ENCODE peak calls at places on chromosomes 7 and 10, in six cellular contexts. P is HepG2, M is GM12878, J is SK-N-SH, L is H1, X is K562. W is an unnamed sample.

GRCh38 chr10:9957352-9957751 is 1060.3 kb upstream of the CELF2 start:
- DNase-seq in J (no peak), L (no peak), X (no peak), P (no peak), M (no peak), W (no peak)

GRCh38 chr7:95432606-95433005 is 2.2 kb downstream of the PON2 start:
- DNase-seq in J (no peak), L (no peak), P (no peak), M (no peak), X (no peak), W (no peak)

GRCh38 chr7:90187507-90188050 is 24.0 kb upstream of the STEAP2 start:
- DNase-seq in J (no peak), M (no peak), X (no peak), P (no peak), L (no peak), W (no peak)

GRCh38 chr10:60384708-60385398 is 4.8 kb downstream of the ANK3 start:
- DNase-seq in L (no peak), P (no peak), M (no peak), X (no peak), J (no peak), W (no peak)

GRCh38 chr7:138077809-138078208 is 1.6 kb downstream of the AKR1D1 start:
- DNase-seq in J (no peak), P (no peak), L (no peak), M (no peak), X (no peak), W (no peak)

GRCh38 chr10:86102446-86102845 is 264.1 kb downstream of the GRID1 start:
- DNase-seq in M (no peak), P (no peak), J (peak; percentile 39), X (no peak), L (no peak), W (no peak)

GRCh38 chr7:66810716-66811115 is 70.2 kb downstream of the RABGEF1 start:
- DNase-seq in M (no peak), P (no peak), X (no peak), L (no peak), J (no peak), W (no peak)

GRCh38 chr7:94975316-94975715 is 67.9 kb downstream of the PPP1R9A start:
- DNase-seq in P (peak; percentile 11), M (no peak), L (no peak), J (no peak), X (no peak), W (no peak)

GRCh38 chr7:131826960-131827359 is 270.5 kb upstream of the PODXL start:
- DNase-seq in M (no peak), L (no peak), P (no peak), J (no peak), X (no peak), W (no peak)

GRCh38 chr10:44180321-44181154 is 204.4 kb downstream of the CXCL12 start:
- DNase-seq in L (no peak), P (no peak), M (no peak), J (no peak), X (no peak), W (no peak)

GRCh38 chr7:150444674-150445365 is 5.6 kb upstream of the GIMAP8 start:
- DNase-seq in X (no peak), M (no peak), L (no peak), P (no peak), J (no peak), W (no peak)

GRCh38 chr7:2336626-2337025 is 18.0 kb upstream of the EIF3B start:
- DNase-seq in J (no peak), X (no peak), M (no peak), P (no peak), L (no peak), W (no peak)

GRCh38 chr10:95355241-95355779 is 64.5 kb upstream of the PDLIM1 start:
- DNase-seq in X (no peak), L (no peak), J (no peak), P (peak; percentile 74), M (no peak), W (no peak)

GRCh38 chr10:32795598-32796183 is 162.3 kb downstream of the ITGB1 start:
- DNase-seq in J (peak; percentile 32), L (no peak), P (peak; percentile 13), M (peak; percentile 4), X (peak; percentile 15), W (peak; percentile 2)

GRCh38 chr10:79285315-79286185 is 61.7 kb upstream of the PPIF start:
- DNase-seq in M (peak; percentile 91), J (no peak), L (no peak), X (no peak), P (no peak), W (no peak)

GRCh38 chr7:98458090-98458875 is 57.4 kb upstream of the BAIAP2L1 start:
- DNase-seq in L (no peak), X (peak; percentile 78), J (no peak), P (no peak), M (no peak), W (no peak)

GRCh38 chr7:48337012-48337621 is 165.9 kb downstream of the ABCA13 start:
- DNase-seq in P (peak; percentile 10), M (no peak), J (peak; percentile 14), L (no peak), X (no peak), W (peak; percentile 60)

GRCh38 chr10:95201736-95202135 is 7.7 kb downstream of the ACSM6 start:
- DNase-seq in P (peak; percentile 14), J (no peak), L (no peak), M (no peak), X (no peak), W (no peak)

GRCh38 chr7:56074371-56074791 is 10.3 kb downstream of the SUMF2 start:
- DNase-seq in P (peak; percentile 68), M (no peak), J (peak; percentile 88), L (peak; percentile 94), X (peak; percentile 77), W (no peak)

GRCh38 chr7:138226001-138226476 is 149.8 kb downstream of the AKR1D1 start:
- DNase-seq in X (no peak), J (peak; percentile 48), L (no peak), M (no peak), P (peak; percentile 59), W (no peak)

GRCh38 chr10:22848509-22848908 is 79.3 kb upstream of the ARMC3 start:
- DNase-seq in L (no peak), P (no peak), X (no peak), M (no peak), J (no peak), W (no peak)

GRCh38 chr7:45347804-45348203 is 190.2 kb downstream of the RAMP3 start:
- DNase-seq in X (no peak), M (no peak), J (peak; percentile 85), L (no peak), P (no peak), W (no peak)

GRCh38 chr10:128047337-128047736 is 78.9 kb downstream of the MKI67 start:
- DNase-seq in M (peak; percentile 63), J (no peak), P (no peak), L (peak; percentile 71), X (peak; percentile 17), W (peak; percentile 96)

GRCh38 chr10:9302142-9302746 is 1247.8 kb downstream of the GATA3 start:
- DNase-seq in X (peak; percentile 50), M (no peak), J (no peak), P (peak; percentile 33), L (no peak), W (no peak)

GRCh38 chr7:104230606-104231005 is 22.8 kb upstream of the ORC5 start:
- DNase-seq in P (no peak), L (no peak), X (no peak), M (no peak), J (peak; percentile 15), W (no peak)

DNA sequence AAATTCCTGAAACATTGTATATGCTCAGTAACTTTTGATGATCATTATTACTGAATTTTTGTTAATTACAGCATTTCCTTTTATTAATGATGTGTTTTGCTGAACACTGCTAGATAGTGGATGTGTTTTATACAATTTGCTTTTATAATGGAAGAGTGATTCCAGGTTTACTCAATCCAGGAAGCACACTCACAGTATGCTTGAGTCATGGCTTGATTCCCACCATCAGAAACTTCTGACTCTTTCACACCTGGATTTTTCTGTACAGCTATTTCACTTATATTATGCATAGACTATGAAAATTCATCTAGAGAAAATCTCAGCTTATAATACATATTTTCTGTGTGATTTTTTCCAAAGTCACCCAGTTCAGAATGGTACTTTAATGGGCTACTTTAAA is 1040.9 kb downstream of the GRM8 start:
- DNase-seq in X (no peak), P (no peak), L (no peak), J (no peak), M (no peak), W (no peak)
- TF ChIP-seq GABPA in X (no peak), P (no peak), L (no peak), J (no peak), M (no peak), W (no peak)

DNA sequence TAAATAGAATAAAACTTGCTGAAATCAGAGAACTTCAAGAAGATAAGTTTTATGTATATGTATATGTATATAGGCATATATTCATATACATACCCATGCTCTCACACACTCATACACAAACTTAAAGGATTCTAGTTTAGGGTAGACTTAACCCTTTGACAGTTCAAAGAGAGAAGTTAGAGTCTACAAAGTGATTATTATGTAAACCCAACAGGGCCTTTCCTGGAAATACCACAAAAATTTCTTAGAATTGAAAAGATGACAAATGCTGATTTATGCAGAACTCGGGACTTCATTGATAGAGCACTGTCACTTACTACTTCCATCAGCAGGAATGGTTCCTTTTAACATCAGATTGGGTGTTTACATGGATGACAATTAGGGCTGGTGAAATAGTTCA is 763.5 kb downstream of the AUTS2 start:
- DNase-seq in P (no peak), J (no peak), M (no peak), X (no peak), L (no peak), W (no peak)
- TF ChIP-seq GABPA in P (no peak), J (no peak), M (no peak), X (no peak), L (no peak), W (no peak)

GRCh38 chr10:76285012-76285411 is 853.6 kb downstream of the LRMDA start:
- DNase-seq in P (peak; percentile 6), X (no peak), L (no peak), M (no peak), J (no peak), W (no peak)

GRCh38 chr10:76282122-76283030 is 851.0 kb downstream of the LRMDA start:
- DNase-seq in J (peak; percentile 65), P (no peak), M (no peak), X (no peak), L (no peak), W (no peak)

GRCh38 chr10:76284351-76284750 is 852.9 kb downstream of the LRMDA start:
- DNase-seq in P (no peak), M (no peak), X (no peak), J (no peak), L (no peak), W (no peak)

GRCh38 chr10:76287856-76288255 is 856.4 kb downstream of the LRMDA start:
- DNase-seq in X (no peak), L (no peak), P (no peak), M (no peak), J (no peak), W (no peak)

DNA sequence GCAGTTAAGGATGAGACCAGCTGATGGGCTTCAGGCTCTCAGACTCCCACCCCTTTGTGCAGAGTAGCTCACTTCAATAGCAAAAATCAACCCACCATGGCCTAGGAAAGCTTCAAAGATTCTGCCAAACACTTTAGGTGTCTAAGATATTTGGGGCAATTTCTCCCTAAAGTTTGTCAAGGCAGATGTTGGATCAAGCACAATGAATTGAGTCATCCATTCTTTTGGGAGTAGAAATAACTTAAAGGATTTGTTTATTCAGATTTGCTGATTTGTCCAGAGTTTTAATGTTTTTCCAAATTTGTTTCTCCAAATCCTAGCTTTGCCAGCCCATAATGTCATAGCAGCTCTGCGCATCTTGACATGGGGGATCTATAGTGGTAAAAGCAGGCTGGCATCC is 855.1 kb downstream of the LRMDA start:
- DNase-seq in P (no peak), L (no peak), X (no peak), M (no peak), J (no peak), W (no peak)
- TF ChIP-seq GABPA in P (no peak), L (no peak), X (no peak), M (no peak), J (no peak), W (no peak)

GRCh38 chr7:155486783-155487508 is 29.0 kb downstream of the EN2 start:
- DNase-seq in P (no peak), M (no peak), J (no peak), L (no peak), X (no peak), W (no peak)
- TF ChIP-seq GABPA in P (no peak), M (no peak), J (no peak), L (no peak), X (no peak), W (no peak)

W was measured in HL-60.